ENCODE peak calls at places on chromosome 10, in five cellular contexts. One of them, this sample, is unnamed.

GRCh38 chr10:85641479-85641967 is 725.1 kb downstream of the GRID1 start:
- DNase-seq in A549: no peak
- DNase-seq in astrocyte of the spinal cord: peak
- DNase-seq in A673: peak
- DNase-seq in lower leg skin: no peak
- DNase-seq in this sample: no peak

GRCh38 chr10:121848082-121848481 is 79.7 kb downstream of the ATE1 start:
- DNase-seq in A549: no peak
- DNase-seq in astrocyte of the spinal cord: no peak
- DNase-seq in A673: no peak
- DNase-seq in lower leg skin: no peak
- DNase-seq in this sample: no peak

GRCh38 chr10:101894742-101895141 is 51.1 kb upstream of the KCNIP2 start:
- DNase-seq in A673: no peak
- DNase-seq in astrocyte of the spinal cord: no peak
- DNase-seq in lower leg skin: no peak
- DNase-seq in A549: no peak
- DNase-seq in this sample: peak

GRCh38 chr10:131728829-131729228 is 172.0 kb upstream of the PPP2R2D start:
- DNase-seq in astrocyte of the spinal cord: no peak
- DNase-seq in A549: no peak
- DNase-seq in A673: no peak
- DNase-seq in lower leg skin: peak
- DNase-seq in this sample: no peak

GRCh38 chr10:32256613-32257437 is 90.1 kb downstream of the EPC1 start:
- DNase-seq in astrocyte of the spinal cord: peak
- DNase-seq in A549: peak
- DNase-seq in lower leg skin: peak
- DNase-seq in A673: peak
- DNase-seq in this sample: peak

GRCh38 chr10:101028446-101029244 is 2.3 kb downstream of the PDZD7 start:
- DNase-seq in astrocyte of the spinal cord: no peak
- DNase-seq in A549: no peak
- DNase-seq in A673: no peak
- DNase-seq in lower leg skin: no peak
- DNase-seq in this sample: no peak

GRCh38 chr10:91528080-91528479 is 104.8 kb downstream of the PPP1R3C start:
- DNase-seq in A673: no peak
- DNase-seq in lower leg skin: no peak
- DNase-seq in A549: no peak
- DNase-seq in astrocyte of the spinal cord: no peak
- DNase-seq in this sample: no peak

GRCh38 chr10:92785118-92785517 is 63.2 kb upstream of the EXOC6 start:
- DNase-seq in A549: no peak
- DNase-seq in astrocyte of the spinal cord: no peak
- DNase-seq in lower leg skin: no peak
- DNase-seq in A673: no peak
- DNase-seq in this sample: no peak

GRCh38 chr10:102347236-102347828 is 48.2 kb upstream of the NFKB2 start:
- DNase-seq in astrocyte of the spinal cord: peak
- DNase-seq in A673: peak
- DNase-seq in A549: peak
- DNase-seq in lower leg skin: no peak
- DNase-seq in this sample: peak

GRCh38 chr10:650691-651615 is 38.5 kb downstream of the DIP2C start:
- DNase-seq in astrocyte of the spinal cord: no peak
- DNase-seq in A549: no peak
- DNase-seq in lower leg skin: no peak
- DNase-seq in A673: no peak
- DNase-seq in this sample: peak

GRCh38 chr10:121772406-121772805 is 155.4 kb downstream of the ATE1 start:
- DNase-seq in lower leg skin: no peak
- DNase-seq in A673: no peak
- DNase-seq in A549: no peak
- DNase-seq in astrocyte of the spinal cord: no peak
- DNase-seq in this sample: no peak

GRCh38 chr10:63013755-63014154 is 119.4 kb upstream of the NRBF2 start:
- DNase-seq in lower leg skin: no peak
- DNase-seq in A673: no peak
- DNase-seq in A549: no peak
- DNase-seq in astrocyte of the spinal cord: no peak
- DNase-seq in this sample: no peak

GRCh38 chr10:133143200-133143533 is 16.9 kb upstream of the KNDC1 start:
- DNase-seq in A673: no peak
- DNase-seq in lower leg skin: no peak
- DNase-seq in astrocyte of the spinal cord: no peak
- DNase-seq in A549: no peak
- DNase-seq in this sample: no peak

GRCh38 chr10:71587941-71588573 is 131.5 kb downstream of the C10orf105 start:
- DNase-seq in A549: no peak
- DNase-seq in A673: peak
- DNase-seq in astrocyte of the spinal cord: peak
- DNase-seq in lower leg skin: no peak
- DNase-seq in this sample: no peak

GRCh38 chr10:129274928-129275474 is 192.0 kb upstream of the MGMT start:
- DNase-seq in astrocyte of the spinal cord: no peak
- DNase-seq in A673: peak
- DNase-seq in A549: no peak
- DNase-seq in lower leg skin: no peak
- DNase-seq in this sample: no peak

GRCh38 chr10:23199768-23200511 is 7.8 kb downstream of the PTF1A start:
- DNase-seq in A673: no peak
- DNase-seq in astrocyte of the spinal cord: no peak
- DNase-seq in lower leg skin: no peak
- DNase-seq in A549: no peak
- DNase-seq in this sample: no peak

GRCh38 chr10:69088801-69089501 is 1.0 kb downstream of the SRGN start:
- DNase-seq in astrocyte of the spinal cord: peak
- DNase-seq in A549: peak
- DNase-seq in A673: no peak
- DNase-seq in lower leg skin: no peak
- DNase-seq in this sample: no peak

GRCh38 chr10:21617267-21617666 is 83.2 kb downstream of the MLLT10 start:
- DNase-seq in astrocyte of the spinal cord: no peak
- DNase-seq in A673: no peak
- DNase-seq in A549: no peak
- DNase-seq in lower leg skin: no peak
- DNase-seq in this sample: peak

GRCh38 chr10:69232252-69232651 is 12.1 kb downstream of the HKDC1 start:
- DNase-seq in lower leg skin: no peak
- DNase-seq in A549: peak
- DNase-seq in A673: no peak
- DNase-seq in astrocyte of the spinal cord: peak
- DNase-seq in this sample: peak

GRCh38 chr10:3622845-3623621 is 162.0 kb downstream of the KLF6 start:
- DNase-seq in A549: no peak
- DNase-seq in A673: no peak
- DNase-seq in lower leg skin: no peak
- DNase-seq in astrocyte of the spinal cord: no peak
- DNase-seq in this sample: no peak

GRCh38 chr10:72753760-72754231 is 61.9 kb downstream of the MCU start:
- DNase-seq in A549: no peak
- DNase-seq in lower leg skin: no peak
- DNase-seq in astrocyte of the spinal cord: no peak
- DNase-seq in A673: peak
- DNase-seq in this sample: no peak

GRCh38 chr10:3398825-3399646 is 226.5 kb upstream of the PITRM1 start:
- DNase-seq in astrocyte of the spinal cord: no peak
- DNase-seq in A673: no peak
- DNase-seq in A549: no peak
- DNase-seq in lower leg skin: no peak
- DNase-seq in this sample: peak

GRCh38 chr10:86410542-86411124 is 44.0 kb upstream of the GRID1 start:
- DNase-seq in A673: no peak
- DNase-seq in lower leg skin: no peak
- DNase-seq in A549: no peak
- DNase-seq in astrocyte of the spinal cord: peak
- DNase-seq in this sample: peak

GRCh38 chr10:35420044-35420443 is 83.7 kb downstream of the CCNY start:
- DNase-seq in A673: no peak
- DNase-seq in A549: peak
- DNase-seq in astrocyte of the spinal cord: no peak
- DNase-seq in lower leg skin: no peak
- DNase-seq in this sample: peak

GRCh38 chr10:28532223-28532508 is 752 bp upstream of the WAC start:
- DNase-seq in A673: peak
- DNase-seq in lower leg skin: no peak
- DNase-seq in A549: peak
- DNase-seq in astrocyte of the spinal cord: no peak
- DNase-seq in this sample: peak

GRCh38 chr10:126101744-126102143 is 205.4 kb downstream of the FANK1 start:
- DNase-seq in A673: no peak
- DNase-seq in A549: no peak
- DNase-seq in astrocyte of the spinal cord: no peak
- DNase-seq in lower leg skin: no peak
- DNase-seq in this sample: no peak

GRCh38 chr10:46020871-46021553 is 9.4 kb downstream of the NCOA4 start:
- DNase-seq in A549: no peak
- DNase-seq in lower leg skin: no peak
- DNase-seq in astrocyte of the spinal cord: peak
- DNase-seq in A673: no peak
- DNase-seq in this sample: peak

GRCh38 chr10:47223236-47223635 is 76.8 kb upstream of the GDF10 start:
- DNase-seq in A549: no peak
- DNase-seq in astrocyte of the spinal cord: no peak
- DNase-seq in lower leg skin: no peak
- DNase-seq in A673: no peak
- DNase-seq in this sample: no peak

GRCh38 chr10:129501652-129502436 is 34.8 kb downstream of the MGMT start:
- DNase-seq in astrocyte of the spinal cord: no peak
- DNase-seq in lower leg skin: no peak
- DNase-seq in A549: no peak
- DNase-seq in A673: peak
- DNase-seq in this sample: no peak

GRCh38 chr10:14665304-14665703 is 109.4 kb downstream of the FAM107B start:
- DNase-seq in A549: no peak
- DNase-seq in lower leg skin: peak
- DNase-seq in A673: peak
- DNase-seq in astrocyte of the spinal cord: peak
- DNase-seq in this sample: no peak

GRCh38 chr10:94546058-94546595 is 539 bp downstream of the HELLS start:
- DNase-seq in A673: peak
- DNase-seq in lower leg skin: no peak
- DNase-seq in astrocyte of the spinal cord: peak
- DNase-seq in A549: peak
- DNase-seq in this sample: peak

GRCh38 chr10:69439813-69440506 is 11.3 kb upstream of the TSPAN15 start:
- DNase-seq in A673: no peak
- DNase-seq in A549: no peak
- DNase-seq in lower leg skin: peak
- DNase-seq in astrocyte of the spinal cord: no peak
- DNase-seq in this sample: peak

GRCh38 chr10:131641231-131641630 is 259.6 kb upstream of the PPP2R2D start:
- DNase-seq in lower leg skin: peak
- DNase-seq in A549: no peak
- DNase-seq in A673: peak
- DNase-seq in astrocyte of the spinal cord: no peak
- DNase-seq in this sample: no peak

GRCh38 chr10:128049226-128050010 is 76.8 kb downstream of the MKI67 start:
- DNase-seq in A673: no peak
- DNase-seq in lower leg skin: no peak
- DNase-seq in astrocyte of the spinal cord: no peak
- DNase-seq in A549: no peak
- DNase-seq in this sample: no peak

GRCh38 chr10:128046934-128047251 is 79.3 kb downstream of the MKI67 start:
- DNase-seq in astrocyte of the spinal cord: no peak
- DNase-seq in A673: no peak
- DNase-seq in lower leg skin: no peak
- DNase-seq in A549: no peak
- DNase-seq in this sample: no peak

GRCh38 chr10:128046156-128046933 is 79.9 kb downstream of the MKI67 start:
- DNase-seq in astrocyte of the spinal cord: no peak
- DNase-seq in A673: no peak
- DNase-seq in A549: no peak
- DNase-seq in lower leg skin: no peak
- DNase-seq in this sample: no peak

GRCh38 chr10:128047337-128047736 is 78.9 kb downstream of the MKI67 start:
- DNase-seq in astrocyte of the spinal cord: no peak
- DNase-seq in A549: no peak
- DNase-seq in A673: no peak
- DNase-seq in lower leg skin: peak
- DNase-seq in this sample: no peak

GRCh38 chr10:128047991-128048826 is 78.0 kb downstream of the MKI67 start:
- DNase-seq in A549: no peak
- DNase-seq in A673: no peak
- DNase-seq in lower leg skin: no peak
- DNase-seq in astrocyte of the spinal cord: peak
- DNase-seq in this sample: no peak
- H3K4me3 ChIP-seq in A549: no peak
- H3K4me3 ChIP-seq in A673: no peak
- H3K4me3 ChIP-seq in lower leg skin: no peak
- H3K4me3 ChIP-seq in astrocyte of the spinal cord: no peak
- H3K4me3 ChIP-seq in this sample: no peak

DNA sequence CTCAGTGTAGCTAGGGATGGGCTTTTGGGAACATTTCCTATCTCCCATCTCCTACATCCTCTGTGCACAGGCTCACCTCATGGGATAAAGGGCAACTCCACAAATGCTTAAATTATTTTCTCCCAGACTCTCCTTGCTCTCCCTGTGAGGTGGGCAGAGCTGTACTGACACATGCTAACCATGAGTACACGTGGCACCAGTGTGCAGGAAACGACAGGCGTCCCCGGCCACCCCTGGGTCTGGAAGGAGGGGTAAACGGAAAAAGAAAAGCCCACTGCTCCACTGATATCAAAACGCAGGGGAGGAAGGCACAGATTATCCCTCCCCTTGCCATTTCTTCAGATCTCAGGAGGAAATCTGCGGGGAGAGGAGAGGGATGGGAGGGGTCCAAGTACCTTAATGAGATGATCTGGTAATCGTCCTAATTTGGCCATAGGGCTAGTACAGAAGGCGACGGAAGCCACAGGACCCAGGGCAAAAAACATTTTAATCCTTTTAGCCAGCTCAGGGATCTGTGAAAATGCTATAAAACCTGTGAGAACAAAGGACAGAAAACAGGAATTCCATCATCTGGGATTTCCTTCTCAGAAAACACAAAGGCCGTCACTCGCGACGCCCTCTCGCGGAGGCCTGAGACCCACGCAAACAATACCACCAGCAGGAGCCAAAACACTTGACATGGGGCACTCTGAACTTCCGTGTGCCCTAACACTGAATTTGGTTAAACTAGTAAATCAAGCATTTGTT is 17.8 kb upstream of the CH25H start:
- DNase-seq in lower leg skin: no peak
- DNase-seq in A549: no peak
- DNase-seq in astrocyte of the spinal cord: no peak
- DNase-seq in A673: no peak
- DNase-seq in this sample: no peak
- TF ChIP-seq CTCF in lower leg skin: no peak
- TF ChIP-seq CTCF in A549: no peak
- TF ChIP-seq CTCF in astrocyte of the spinal cord: peak
- TF ChIP-seq CTCF in A673: no peak
- TF ChIP-seq CTCF in this sample: peak

GRCh38 chr10:119505131-119505551 is 37.4 kb downstream of the RGS10 start:
- DNase-seq in astrocyte of the spinal cord: no peak
- DNase-seq in lower leg skin: no peak
- DNase-seq in A673: no peak
- DNase-seq in A549: no peak
- DNase-seq in this sample: no peak
- H3K4me3 ChIP-seq in astrocyte of the spinal cord: no peak
- H3K4me3 ChIP-seq in lower leg skin: no peak
- H3K4me3 ChIP-seq in A673: no peak
- H3K4me3 ChIP-seq in A549: no peak
- H3K4me3 ChIP-seq in this sample: no peak

GRCh38 chr10:98338318-98338717 is 70.3 kb upstream of the LOXL4 start:
- DNase-seq in astrocyte of the spinal cord: peak
- DNase-seq in A673: no peak
- DNase-seq in A549: no peak
- DNase-seq in lower leg skin: peak
- DNase-seq in this sample: no peak
- TF ChIP-seq CTCF in astrocyte of the spinal cord: no peak
- TF ChIP-seq CTCF in A673: no peak
- TF ChIP-seq CTCF in A549: no peak
- TF ChIP-seq CTCF in lower leg skin: no peak
- TF ChIP-seq CTCF in this sample: no peak

This sample was measured in foreskin fibroblast.